ENCODE peak calls at places on chromosomes 2 and 18, in four cellular contexts. I is lower leg skin, V is cardiac fibroblast, C is AG09309. G is an unnamed sample.

GRCh38 chr2:97663626-97663961 is 250 bp downstream of the ACTR1B start:
- DNase-seq in C (no peak), V (no peak), I (no peak), G (no peak)

GRCh38 chr18:63131106-63131943 is 188.2 kb downstream of the BCL2 start:
- DNase-seq in I (peak; percentile 72), V (peak; percentile 76), C (peak; percentile 24), G (peak; percentile 79)

GRCh38 chr2:117983040-117983439 is 30.8 kb downstream of the CCDC93 start:
- DNase-seq in V (peak; percentile 40), I (no peak), C (no peak), G (no peak)

GRCh38 chr18:74190086-74190485 is 41.8 kb downstream of the TIMM21 start:
- DNase-seq in C (no peak), I (no peak), V (peak; percentile 17), G (no peak)

GRCh38 chr2:237474511-237474911 is 12.5 kb upstream of the MLPH start:
- DNase-seq in C (no peak), V (peak; percentile 64), I (no peak), G (no peak)

GRCh38 chr2:170817247-170817998 is 736 bp downstream of the GAD1 start:
- DNase-seq in C (no peak), I (no peak), V (peak; percentile 18), G (peak; percentile 43)

GRCh38 chr2:27201675-27202074 is 10.2 kb upstream of the ATRAID start:
- DNase-seq in V (no peak), C (no peak), I (no peak), G (no peak)

GRCh38 chr18:51897884-51898283 is 442.1 kb upstream of the DCC start:
- DNase-seq in V (no peak), C (no peak), I (no peak), G (no peak)

GRCh38 chr2:158998486-158999248 is 30.2 kb downstream of the TANC1 start:
- DNase-seq in I (no peak), V (peak; percentile 57), C (no peak), G (no peak)

DNA sequence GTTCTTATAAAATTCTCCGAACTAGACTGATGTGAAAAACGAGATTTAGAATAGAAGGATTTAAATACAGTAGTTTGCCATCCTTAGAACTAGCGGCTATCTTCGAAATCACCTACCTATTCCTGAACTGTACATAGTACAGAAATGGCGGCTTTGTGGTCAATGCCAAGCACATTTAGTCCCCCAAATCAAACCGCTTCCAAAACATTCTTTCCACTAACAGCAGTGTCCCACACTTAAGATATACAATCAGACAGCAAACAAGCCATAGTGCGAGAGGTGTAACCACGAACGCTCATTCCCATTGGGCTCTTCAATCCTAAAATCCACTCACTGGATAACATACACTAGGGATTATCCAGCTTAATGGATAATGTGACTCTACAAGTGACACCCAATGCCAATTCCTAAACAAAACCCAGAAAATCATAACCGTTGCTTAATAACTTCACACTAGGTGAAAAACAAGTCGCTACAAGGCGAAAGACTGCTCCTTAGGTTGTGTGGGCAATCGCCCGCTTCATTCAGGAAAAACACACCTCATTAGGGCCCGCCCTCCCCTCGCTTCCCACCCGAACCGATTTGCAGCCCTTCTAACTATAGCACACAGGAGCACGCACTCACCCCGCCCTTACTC is 2.0 kb downstream of the XPO1 start:
- DNase-seq in C (no peak), I (no peak), V (peak; percentile 27), G (peak; percentile 23)
- TF ChIP-seq CTCF in C (no peak), I (no peak), V (no peak), G (no peak)

GRCh38 chr2:166627893-166628292 is 133.8 kb upstream of the SCN7A start:
- DNase-seq in V (peak; percentile 5), C (no peak), I (no peak), G (no peak)

GRCh38 chr2:166634706-166635105 is 140.7 kb upstream of the SCN7A start:
- DNase-seq in C (no peak), V (no peak), I (no peak), G (no peak)

GRCh38 chr2:166637051-166637450 is 143.0 kb upstream of the SCN7A start:
- DNase-seq in V (no peak), I (no peak), C (no peak), G (no peak)

GRCh38 chr2:166628478-166629136 is 134.6 kb upstream of the SCN7A start:
- DNase-seq in I (no peak), V (no peak), C (no peak), G (no peak)

GRCh38 chr2:166632616-166633015 is 138.6 kb upstream of the SCN7A start:
- DNase-seq in I (no peak), V (peak; percentile 89), C (no peak), G (no peak)
- TF ChIP-seq CTCF in I (no peak), V (no peak), C (no peak), G (no peak)

DNA sequence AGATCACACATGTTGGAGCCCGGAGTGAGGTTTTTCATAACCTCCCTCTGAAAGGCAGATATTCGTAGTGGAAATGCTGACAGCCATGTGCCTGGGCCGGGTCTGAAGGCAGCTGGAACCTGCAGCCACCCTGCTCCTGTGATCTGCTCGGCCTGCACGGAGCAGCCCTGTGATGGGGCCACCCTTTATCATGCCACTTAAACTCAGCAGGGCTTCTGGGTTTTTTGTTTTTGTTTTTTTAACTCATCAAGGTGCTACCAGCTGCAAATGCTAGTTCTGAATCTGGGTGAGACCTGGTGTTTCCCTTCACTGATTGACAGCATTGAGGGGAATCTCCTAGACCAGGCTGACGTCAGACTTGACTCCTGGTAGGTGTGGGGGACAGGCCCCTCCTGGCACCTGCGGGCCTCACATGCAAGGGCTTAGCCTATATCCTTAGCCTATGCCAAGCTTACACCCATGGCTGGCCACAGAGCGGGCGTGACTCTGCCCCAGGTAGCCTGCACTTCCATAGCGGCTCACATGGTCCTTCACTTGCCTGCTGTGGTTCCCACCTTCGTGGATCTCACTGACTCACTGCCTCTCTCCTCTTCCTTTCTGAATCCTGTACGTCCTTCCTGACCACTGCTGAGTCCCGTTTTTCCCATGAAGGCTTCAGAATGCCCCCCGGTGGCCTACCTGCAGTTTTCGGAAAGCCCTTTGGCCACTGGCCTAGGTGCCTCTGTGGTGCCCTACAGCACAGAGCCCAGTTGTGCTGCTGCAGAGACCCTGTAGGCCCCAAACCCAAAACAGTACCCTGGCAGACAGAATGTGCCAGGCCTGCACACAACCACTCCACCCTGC is 217.2 kb downstream of the SEPTIN10 start:
- DNase-seq in I (no peak), V (peak; percentile 19), C (no peak), G (peak; percentile 65)
- TF ChIP-seq CTCF in I (no peak), V (no peak), C (no peak), G (no peak)

DNA sequence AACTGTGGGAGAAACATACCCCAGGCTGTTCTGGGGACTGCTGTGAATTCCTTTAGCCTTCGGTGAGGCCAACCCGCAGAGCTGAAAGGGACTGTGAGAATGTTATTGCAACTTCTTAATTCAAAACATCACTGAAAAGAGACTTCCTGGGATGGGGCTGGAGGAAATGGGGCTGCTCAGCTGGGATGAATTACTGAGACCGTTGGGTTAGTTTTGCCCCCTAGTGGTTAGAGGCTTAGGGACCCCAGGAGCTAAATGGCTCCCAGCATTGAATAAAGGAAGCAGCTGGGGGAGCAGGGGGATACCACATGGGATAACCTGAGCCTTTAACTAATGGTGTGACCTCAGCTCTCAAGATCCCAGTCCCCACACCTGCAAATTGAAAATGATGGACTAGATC is 941.1 kb upstream of the FANCL start:
- DNase-seq in V (no peak), I (no peak), C (no peak), G (peak; percentile 8)
- TF ChIP-seq CTCF in V (no peak), I (no peak), C (peak; percentile 35), G (peak; percentile 45)

GRCh38 chr2:172473167-172473566 is 45.8 kb downstream of the ITGA6 start:
- DNase-seq in V (no peak), C (no peak), I (no peak), G (no peak)

GRCh38 chr2:172480301-172481218 is 53.2 kb downstream of the ITGA6 start:
- DNase-seq in I (no peak), V (peak; percentile 53), C (no peak), G (peak; percentile 55)

GRCh38 chr2:172472441-172473051 is 45.2 kb downstream of the ITGA6 start:
- DNase-seq in V (no peak), C (no peak), I (no peak), G (peak; percentile 54)

GRCh38 chr2:172481507-172482262 is 54.3 kb downstream of the ITGA6 start:
- DNase-seq in I (no peak), V (no peak), C (no peak), G (no peak)

GRCh38 chr2:172478353-172478752 is 51.0 kb downstream of the ITGA6 start:
- DNase-seq in V (no peak), I (no peak), C (no peak), G (no peak)
- TF ChIP-seq CTCF in V (no peak), I (no peak), C (no peak), G (no peak)

DNA sequence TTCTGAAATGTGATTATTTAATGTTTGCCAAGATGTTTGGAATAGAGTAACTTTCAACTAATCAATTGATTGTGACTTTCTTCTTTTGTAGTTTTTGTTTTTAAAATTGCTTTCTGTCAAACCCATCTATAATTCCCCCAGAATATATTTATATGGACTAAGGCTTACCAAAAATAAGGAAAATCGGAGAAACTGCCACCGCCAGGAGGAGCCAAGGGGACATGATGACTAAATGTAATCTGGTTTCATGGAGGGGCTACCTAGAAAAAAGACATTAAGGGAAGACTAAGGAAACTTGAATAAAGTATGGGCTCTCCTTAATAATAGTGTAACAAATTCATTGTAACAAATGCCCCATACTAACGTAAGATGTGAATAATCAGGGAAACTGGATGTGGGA is 19.5 kb downstream of the BOLA3 start:
- DNase-seq in V (no peak), I (no peak), C (no peak), G (no peak)
- TF ChIP-seq CTCF in V (no peak), I (no peak), C (peak; percentile 14), G (no peak)

DNA sequence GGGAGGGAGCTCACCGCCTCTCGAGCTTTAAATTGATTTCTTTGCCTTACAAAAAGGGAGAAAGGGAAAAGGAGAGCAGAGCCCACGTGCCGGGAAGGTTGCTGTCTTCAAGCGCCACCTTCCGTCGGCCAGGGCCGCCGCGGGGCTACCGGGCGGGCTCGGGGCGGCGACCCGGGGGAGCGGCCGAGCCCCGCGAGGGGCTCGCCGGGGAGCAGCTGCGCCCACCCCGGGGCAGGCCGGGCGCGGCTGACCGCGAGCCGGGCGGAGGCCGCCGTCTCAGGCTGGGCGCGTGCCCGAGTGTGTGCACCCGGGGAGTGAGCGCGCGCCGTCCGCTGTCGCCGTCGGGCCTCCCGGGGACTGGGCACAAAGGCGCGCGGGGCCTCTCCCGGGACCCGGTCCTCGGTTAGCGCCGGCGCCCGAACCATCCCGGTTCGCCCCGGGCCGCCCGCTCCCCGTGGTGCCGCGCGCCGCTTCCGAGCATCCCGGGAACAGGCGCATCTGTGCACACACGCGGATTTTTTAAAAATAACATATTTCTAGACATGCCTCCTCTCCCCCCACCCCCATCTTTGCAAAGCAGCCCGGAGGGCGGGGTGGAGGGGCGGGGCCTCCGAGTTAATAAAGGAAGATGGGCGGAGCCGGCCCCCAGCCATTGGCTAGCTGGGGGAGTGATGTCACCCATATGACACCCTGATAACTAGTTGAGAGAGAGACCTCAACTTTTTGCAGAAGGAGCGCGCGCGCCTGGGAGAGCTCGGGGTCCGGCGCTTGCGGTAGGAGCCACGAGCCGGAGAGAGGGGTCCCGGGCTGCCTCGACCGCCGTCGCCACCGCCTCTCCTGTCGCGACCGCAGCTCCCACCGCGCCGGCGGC is at the start of gene SOX11:
- DNase-seq in V (peak; percentile 70), I (no peak), C (peak; percentile 2), G (peak; percentile 17)
- TF ChIP-seq CTCF in V (no peak), I (no peak), C (no peak), G (no peak)

GRCh38 chr18:11728247-11728646 is 39.2 kb downstream of the GNAL start:
- DNase-seq in I (no peak), V (peak; percentile 28), C (no peak), G (no peak)
- TF ChIP-seq CTCF in I (no peak), V (peak; percentile 21), C (peak; percentile 27), G (no peak)

GRCh38 chr18:3710712-3711269 is 260.8 kb downstream of the TGIF1 start:
- DNase-seq in C (no peak), V (peak; percentile 25), I (peak; percentile 24), G (no peak)
- TF ChIP-seq CTCF in C (peak; percentile 3), V (no peak), I (no peak), G (no peak)